ENCODE peak calls at places on chromosomes 12 and 14, in ten cellular contexts. One of them, this sample, is unnamed.

GRCh38 chr12:114420553-114420952 is 14.6 kb upstream of the TBX5 start:
- DNase-seq in stimulated activated CD4-positive, alpha-beta T cell treated with anti-CD3 and anti-CD28 coated beads, Interleukin-1b, Interleukin-23, amount 100 ng/mL, for 1 hour: no peak
- DNase-seq in SW 1271: no peak
- DNase-seq in NCI-H1092: no peak
- DNase-seq in type B pancreatic cell: no peak
- DNase-seq in activated gamma-delta T cell treated with anti-CD3 and anti-CD28 coated beads, Interleukin-2, amount 50 U/mL, for 16 hours: no peak
- DNase-seq in NCI-H774: no peak
- DNase-seq in effector CD4-positive, alpha-beta T cell: no peak
- DNase-seq in GM13977: no peak
- DNase-seq in cardiac fibroblast: no peak
- DNase-seq in this sample: no peak

GRCh38 chr12:7118914-7119313 is 9.8 kb downstream of the RBP5 start:
- DNase-seq in stimulated activated CD4-positive, alpha-beta T cell treated with anti-CD3 and anti-CD28 coated beads, Interleukin-1b, Interleukin-23, amount 100 ng/mL, for 1 hour: no peak
- DNase-seq in SW 1271: no peak
- DNase-seq in NCI-H1092: no peak
- DNase-seq in type B pancreatic cell: no peak
- DNase-seq in activated gamma-delta T cell treated with anti-CD3 and anti-CD28 coated beads, Interleukin-2, amount 50 U/mL, for 16 hours: no peak
- DNase-seq in NCI-H774: no peak
- DNase-seq in effector CD4-positive, alpha-beta T cell: no peak
- DNase-seq in GM13977: no peak
- DNase-seq in cardiac fibroblast: no peak
- DNase-seq in this sample: no peak

GRCh38 chr12:50620050-50620974 is 115.5 kb downstream of the DIP2B start:
- DNase-seq in stimulated activated CD4-positive, alpha-beta T cell treated with anti-CD3 and anti-CD28 coated beads, Interleukin-1b, Interleukin-23, amount 100 ng/mL, for 1 hour: no peak
- DNase-seq in SW 1271: no peak
- DNase-seq in NCI-H1092: peak
- DNase-seq in type B pancreatic cell: no peak
- DNase-seq in activated gamma-delta T cell treated with anti-CD3 and anti-CD28 coated beads, Interleukin-2, amount 50 U/mL, for 16 hours: no peak
- DNase-seq in NCI-H774: peak
- DNase-seq in effector CD4-positive, alpha-beta T cell: no peak
- DNase-seq in GM13977: no peak
- DNase-seq in cardiac fibroblast: peak
- DNase-seq in this sample: no peak

GRCh38 chr14:33990790-33991189 is 39.9 kb upstream of the EGLN3 start:
- DNase-seq in stimulated activated CD4-positive, alpha-beta T cell treated with anti-CD3 and anti-CD28 coated beads, Interleukin-1b, Interleukin-23, amount 100 ng/mL, for 1 hour: no peak
- DNase-seq in SW 1271: no peak
- DNase-seq in NCI-H1092: no peak
- DNase-seq in type B pancreatic cell: no peak
- DNase-seq in activated gamma-delta T cell treated with anti-CD3 and anti-CD28 coated beads, Interleukin-2, amount 50 U/mL, for 16 hours: no peak
- DNase-seq in NCI-H774: no peak
- DNase-seq in effector CD4-positive, alpha-beta T cell: no peak
- DNase-seq in GM13977: no peak
- DNase-seq in cardiac fibroblast: no peak
- DNase-seq in this sample: no peak

GRCh38 chr14:38790916-38791315 is 312.1 kb downstream of the SEC23A start:
- DNase-seq in stimulated activated CD4-positive, alpha-beta T cell treated with anti-CD3 and anti-CD28 coated beads, Interleukin-1b, Interleukin-23, amount 100 ng/mL, for 1 hour: no peak
- DNase-seq in SW 1271: no peak
- DNase-seq in NCI-H1092: no peak
- DNase-seq in type B pancreatic cell: no peak
- DNase-seq in activated gamma-delta T cell treated with anti-CD3 and anti-CD28 coated beads, Interleukin-2, amount 50 U/mL, for 16 hours: no peak
- DNase-seq in NCI-H774: no peak
- DNase-seq in effector CD4-positive, alpha-beta T cell: no peak
- DNase-seq in GM13977: no peak
- DNase-seq in cardiac fibroblast: no peak
- DNase-seq in this sample: no peak

GRCh38 chr14:20675669-20676068 is 8.7 kb upstream of the RNASE4 start:
- DNase-seq in stimulated activated CD4-positive, alpha-beta T cell treated with anti-CD3 and anti-CD28 coated beads, Interleukin-1b, Interleukin-23, amount 100 ng/mL, for 1 hour: no peak
- DNase-seq in SW 1271: no peak
- DNase-seq in NCI-H1092: no peak
- DNase-seq in type B pancreatic cell: no peak
- DNase-seq in activated gamma-delta T cell treated with anti-CD3 and anti-CD28 coated beads, Interleukin-2, amount 50 U/mL, for 16 hours: no peak
- DNase-seq in NCI-H774: no peak
- DNase-seq in effector CD4-positive, alpha-beta T cell: no peak
- DNase-seq in GM13977: peak
- DNase-seq in cardiac fibroblast: no peak
- DNase-seq in this sample: no peak

GRCh38 chr12:6367065-6367968 is 8.0 kb downstream of the SCNN1A start:
- DNase-seq in stimulated activated CD4-positive, alpha-beta T cell treated with anti-CD3 and anti-CD28 coated beads, Interleukin-1b, Interleukin-23, amount 100 ng/mL, for 1 hour: peak
- DNase-seq in SW 1271: no peak
- DNase-seq in NCI-H1092: no peak
- DNase-seq in type B pancreatic cell: no peak
- DNase-seq in activated gamma-delta T cell treated with anti-CD3 and anti-CD28 coated beads, Interleukin-2, amount 50 U/mL, for 16 hours: no peak
- DNase-seq in NCI-H774: no peak
- DNase-seq in effector CD4-positive, alpha-beta T cell: no peak
- DNase-seq in GM13977: peak
- DNase-seq in cardiac fibroblast: peak
- DNase-seq in this sample: no peak

GRCh38 chr14:52596861-52597260 is 44.2 kb downstream of the GPR137C start:
- DNase-seq in stimulated activated CD4-positive, alpha-beta T cell treated with anti-CD3 and anti-CD28 coated beads, Interleukin-1b, Interleukin-23, amount 100 ng/mL, for 1 hour: no peak
- DNase-seq in SW 1271: no peak
- DNase-seq in NCI-H1092: no peak
- DNase-seq in type B pancreatic cell: no peak
- DNase-seq in activated gamma-delta T cell treated with anti-CD3 and anti-CD28 coated beads, Interleukin-2, amount 50 U/mL, for 16 hours: no peak
- DNase-seq in NCI-H774: no peak
- DNase-seq in effector CD4-positive, alpha-beta T cell: no peak
- DNase-seq in GM13977: no peak
- DNase-seq in cardiac fibroblast: no peak
- DNase-seq in this sample: no peak

GRCh38 chr12:47408171-47408871 is 297.5 kb downstream of the RPAP3 start:
- DNase-seq in stimulated activated CD4-positive, alpha-beta T cell treated with anti-CD3 and anti-CD28 coated beads, Interleukin-1b, Interleukin-23, amount 100 ng/mL, for 1 hour: no peak
- DNase-seq in SW 1271: no peak
- DNase-seq in NCI-H1092: peak
- DNase-seq in type B pancreatic cell: no peak
- DNase-seq in activated gamma-delta T cell treated with anti-CD3 and anti-CD28 coated beads, Interleukin-2, amount 50 U/mL, for 16 hours: no peak
- DNase-seq in NCI-H774: peak
- DNase-seq in effector CD4-positive, alpha-beta T cell: no peak
- DNase-seq in GM13977: peak
- DNase-seq in cardiac fibroblast: no peak
- DNase-seq in this sample: no peak

GRCh38 chr12:10497602-10498001 is 8.1 kb upstream of the EIF2S3B start:
- DNase-seq in stimulated activated CD4-positive, alpha-beta T cell treated with anti-CD3 and anti-CD28 coated beads, Interleukin-1b, Interleukin-23, amount 100 ng/mL, for 1 hour: no peak
- DNase-seq in SW 1271: no peak
- DNase-seq in NCI-H1092: no peak
- DNase-seq in type B pancreatic cell: no peak
- DNase-seq in activated gamma-delta T cell treated with anti-CD3 and anti-CD28 coated beads, Interleukin-2, amount 50 U/mL, for 16 hours: peak
- DNase-seq in NCI-H774: no peak
- DNase-seq in effector CD4-positive, alpha-beta T cell: no peak
- DNase-seq in GM13977: no peak
- DNase-seq in cardiac fibroblast: peak
- DNase-seq in this sample: peak

GRCh38 chr12:19694627-19695026 is 255.3 kb downstream of the AEBP2 start:
- DNase-seq in stimulated activated CD4-positive, alpha-beta T cell treated with anti-CD3 and anti-CD28 coated beads, Interleukin-1b, Interleukin-23, amount 100 ng/mL, for 1 hour: no peak
- DNase-seq in SW 1271: no peak
- DNase-seq in NCI-H1092: no peak
- DNase-seq in type B pancreatic cell: no peak
- DNase-seq in activated gamma-delta T cell treated with anti-CD3 and anti-CD28 coated beads, Interleukin-2, amount 50 U/mL, for 16 hours: no peak
- DNase-seq in NCI-H774: no peak
- DNase-seq in effector CD4-positive, alpha-beta T cell: no peak
- DNase-seq in GM13977: no peak
- DNase-seq in cardiac fibroblast: peak
- DNase-seq in this sample: no peak

GRCh38 chr12:108009442-108009841 is 119.6 kb upstream of the WSCD2 start:
- DNase-seq in stimulated activated CD4-positive, alpha-beta T cell treated with anti-CD3 and anti-CD28 coated beads, Interleukin-1b, Interleukin-23, amount 100 ng/mL, for 1 hour: no peak
- DNase-seq in SW 1271: no peak
- DNase-seq in NCI-H1092: no peak
- DNase-seq in type B pancreatic cell: no peak
- DNase-seq in activated gamma-delta T cell treated with anti-CD3 and anti-CD28 coated beads, Interleukin-2, amount 50 U/mL, for 16 hours: no peak
- DNase-seq in NCI-H774: no peak
- DNase-seq in effector CD4-positive, alpha-beta T cell: no peak
- DNase-seq in GM13977: no peak
- DNase-seq in cardiac fibroblast: no peak
- DNase-seq in this sample: no peak

GRCh38 chr14:22474730-22475351 is 114.2 kb downstream of the DAD1 start:
- DNase-seq in stimulated activated CD4-positive, alpha-beta T cell treated with anti-CD3 and anti-CD28 coated beads, Interleukin-1b, Interleukin-23, amount 100 ng/mL, for 1 hour: no peak
- DNase-seq in SW 1271: no peak
- DNase-seq in NCI-H1092: no peak
- DNase-seq in type B pancreatic cell: no peak
- DNase-seq in activated gamma-delta T cell treated with anti-CD3 and anti-CD28 coated beads, Interleukin-2, amount 50 U/mL, for 16 hours: no peak
- DNase-seq in NCI-H774: no peak
- DNase-seq in effector CD4-positive, alpha-beta T cell: no peak
- DNase-seq in GM13977: no peak
- DNase-seq in cardiac fibroblast: peak
- DNase-seq in this sample: no peak

GRCh38 chr12:100365411-100365810 is 8.5 kb downstream of the SLC17A8 start:
- DNase-seq in stimulated activated CD4-positive, alpha-beta T cell treated with anti-CD3 and anti-CD28 coated beads, Interleukin-1b, Interleukin-23, amount 100 ng/mL, for 1 hour: no peak
- DNase-seq in SW 1271: no peak
- DNase-seq in NCI-H1092: no peak
- DNase-seq in type B pancreatic cell: no peak
- DNase-seq in activated gamma-delta T cell treated with anti-CD3 and anti-CD28 coated beads, Interleukin-2, amount 50 U/mL, for 16 hours: no peak
- DNase-seq in NCI-H774: no peak
- DNase-seq in effector CD4-positive, alpha-beta T cell: no peak
- DNase-seq in GM13977: no peak
- DNase-seq in cardiac fibroblast: no peak
- DNase-seq in this sample: no peak

GRCh38 chr14:55366271-55366670 is 45.4 kb downstream of the ATG14 start:
- DNase-seq in stimulated activated CD4-positive, alpha-beta T cell treated with anti-CD3 and anti-CD28 coated beads, Interleukin-1b, Interleukin-23, amount 100 ng/mL, for 1 hour: no peak
- DNase-seq in SW 1271: no peak
- DNase-seq in NCI-H1092: no peak
- DNase-seq in type B pancreatic cell: no peak
- DNase-seq in activated gamma-delta T cell treated with anti-CD3 and anti-CD28 coated beads, Interleukin-2, amount 50 U/mL, for 16 hours: no peak
- DNase-seq in NCI-H774: no peak
- DNase-seq in effector CD4-positive, alpha-beta T cell: no peak
- DNase-seq in GM13977: no peak
- DNase-seq in cardiac fibroblast: no peak
- DNase-seq in this sample: no peak

GRCh38 chr12:65960820-65961691 is 136.8 kb downstream of the HMGA2 start:
- DNase-seq in stimulated activated CD4-positive, alpha-beta T cell treated with anti-CD3 and anti-CD28 coated beads, Interleukin-1b, Interleukin-23, amount 100 ng/mL, for 1 hour: no peak
- DNase-seq in SW 1271: no peak
- DNase-seq in NCI-H1092: no peak
- DNase-seq in type B pancreatic cell: no peak
- DNase-seq in activated gamma-delta T cell treated with anti-CD3 and anti-CD28 coated beads, Interleukin-2, amount 50 U/mL, for 16 hours: no peak
- DNase-seq in NCI-H774: no peak
- DNase-seq in effector CD4-positive, alpha-beta T cell: no peak
- DNase-seq in GM13977: no peak
- DNase-seq in cardiac fibroblast: no peak
- DNase-seq in this sample: no peak

GRCh38 chr12:111582133-111582747 is 16.9 kb downstream of the ATXN2 start:
- DNase-seq in stimulated activated CD4-positive, alpha-beta T cell treated with anti-CD3 and anti-CD28 coated beads, Interleukin-1b, Interleukin-23, amount 100 ng/mL, for 1 hour: no peak
- DNase-seq in SW 1271: no peak
- DNase-seq in NCI-H1092: no peak
- DNase-seq in type B pancreatic cell: no peak
- DNase-seq in activated gamma-delta T cell treated with anti-CD3 and anti-CD28 coated beads, Interleukin-2, amount 50 U/mL, for 16 hours: no peak
- DNase-seq in NCI-H774: no peak
- DNase-seq in effector CD4-positive, alpha-beta T cell: no peak
- DNase-seq in GM13977: no peak
- DNase-seq in cardiac fibroblast: no peak
- DNase-seq in this sample: no peak

GRCh38 chr12:100962086-100962712 is 167.6 kb downstream of the ANO4 start:
- DNase-seq in stimulated activated CD4-positive, alpha-beta T cell treated with anti-CD3 and anti-CD28 coated beads, Interleukin-1b, Interleukin-23, amount 100 ng/mL, for 1 hour: no peak
- DNase-seq in SW 1271: no peak
- DNase-seq in NCI-H1092: no peak
- DNase-seq in type B pancreatic cell: no peak
- DNase-seq in activated gamma-delta T cell treated with anti-CD3 and anti-CD28 coated beads, Interleukin-2, amount 50 U/mL, for 16 hours: no peak
- DNase-seq in NCI-H774: no peak
- DNase-seq in effector CD4-positive, alpha-beta T cell: no peak
- DNase-seq in GM13977: no peak
- DNase-seq in cardiac fibroblast: no peak
- DNase-seq in this sample: no peak

GRCh38 chr12:43937947-43938346 is 102.1 kb downstream of the TMEM117 start:
- DNase-seq in stimulated activated CD4-positive, alpha-beta T cell treated with anti-CD3 and anti-CD28 coated beads, Interleukin-1b, Interleukin-23, amount 100 ng/mL, for 1 hour: no peak
- DNase-seq in SW 1271: no peak
- DNase-seq in NCI-H1092: no peak
- DNase-seq in type B pancreatic cell: no peak
- DNase-seq in activated gamma-delta T cell treated with anti-CD3 and anti-CD28 coated beads, Interleukin-2, amount 50 U/mL, for 16 hours: no peak
- DNase-seq in NCI-H774: no peak
- DNase-seq in effector CD4-positive, alpha-beta T cell: no peak
- DNase-seq in GM13977: no peak
- DNase-seq in cardiac fibroblast: peak
- DNase-seq in this sample: no peak

GRCh38 chr14:51805541-51805940 is 54.9 kb upstream of the GNG2 start:
- DNase-seq in stimulated activated CD4-positive, alpha-beta T cell treated with anti-CD3 and anti-CD28 coated beads, Interleukin-1b, Interleukin-23, amount 100 ng/mL, for 1 hour: no peak
- DNase-seq in SW 1271: no peak
- DNase-seq in NCI-H1092: no peak
- DNase-seq in type B pancreatic cell: no peak
- DNase-seq in activated gamma-delta T cell treated with anti-CD3 and anti-CD28 coated beads, Interleukin-2, amount 50 U/mL, for 16 hours: no peak
- DNase-seq in NCI-H774: no peak
- DNase-seq in effector CD4-positive, alpha-beta T cell: no peak
- DNase-seq in GM13977: no peak
- DNase-seq in cardiac fibroblast: no peak
- DNase-seq in this sample: no peak

GRCh38 chr12:78198896-78199295 is 368.2 kb downstream of the NAV3 start:
- DNase-seq in stimulated activated CD4-positive, alpha-beta T cell treated with anti-CD3 and anti-CD28 coated beads, Interleukin-1b, Interleukin-23, amount 100 ng/mL, for 1 hour: no peak
- DNase-seq in SW 1271: no peak
- DNase-seq in NCI-H1092: no peak
- DNase-seq in type B pancreatic cell: no peak
- DNase-seq in activated gamma-delta T cell treated with anti-CD3 and anti-CD28 coated beads, Interleukin-2, amount 50 U/mL, for 16 hours: no peak
- DNase-seq in NCI-H774: no peak
- DNase-seq in effector CD4-positive, alpha-beta T cell: no peak
- DNase-seq in GM13977: no peak
- DNase-seq in cardiac fibroblast: no peak
- DNase-seq in this sample: no peak

This sample was measured in brain pericyte.